ENCODE peak calls at places on chromosomes 4 and X, in eight cellular contexts. M is GM20000, Q is fibroblast of pulmonary artery, W is GM12865, B is cardiac fibroblast, E is cardiac muscle cell, L is progenitor cell of endocrine pancreas, O is dorsolateral prefrontal cortex. V is an unnamed sample.

GRCh38 chr4:158914178-158914577 is 145.4 kb downstream of the FNIP2 start:
- DNase-seq in M (no peak), Q (peak), W (no peak), B (peak), E (peak), L (no peak), O (no peak), V (peak)

GRCh38 chr4:176729489-176729888 is 63.2 kb downstream of the VEGFC start:
- DNase-seq in M (no peak), Q (peak), W (no peak), B (peak), E (no peak), L (no peak), O (no peak), V (no peak)

GRCh38 chrX:128106630-128107029 is 54.4 kb upstream of the ACTRT1 start:
- DNase-seq in M (no peak), Q (no peak), W (no peak), B (no peak), E (no peak), L (no peak), O (no peak), V (no peak)

GRCh38 chr4:138512766-138513165 is 270.6 kb upstream of the SLC7A11 start:
- DNase-seq in M (no peak), Q (no peak), W (no peak), B (no peak), E (no peak), L (no peak), O (no peak), V (no peak)

GRCh38 chr4:95129708-95130343 is 372.1 kb downstream of the BMPR1B start:
- DNase-seq in M (no peak), Q (peak), W (no peak), B (peak), E (peak), L (no peak), O (no peak), V (peak)

GRCh38 chr4:119099227-119099910 is 36.3 kb upstream of the MYOZ2 start:
- DNase-seq in M (no peak), Q (peak), W (no peak), B (peak), E (peak), L (no peak), O (no peak), V (peak)

GRCh38 chr4:78764498-78764961 is 11.6 kb upstream of the BMP2K start:
- DNase-seq in M (no peak), Q (peak), W (no peak), B (peak), E (peak), L (no peak), O (no peak), V (no peak)

GRCh38 chr4:123596805-123597204 is 200.2 kb downstream of the SPRY1 start:
- DNase-seq in M (no peak), Q (no peak), W (no peak), B (no peak), E (no peak), L (no peak), O (no peak), V (no peak)

GRCh38 chr4:145938618-145939177 is at the start of gene ZNF827:
- DNase-seq in M (peak), Q (peak), W (peak), B (peak), E (peak), L (peak), O (peak), V (peak)

GRCh38 chrX:131975851-131976250 is 47.3 kb upstream of the STK26 start:
- DNase-seq in M (no peak), Q (peak), W (no peak), B (no peak), E (peak), L (no peak), O (no peak), V (no peak)

GRCh38 chrX:46571423-46572294 is 1.9 kb upstream of the CHST7 start:
- DNase-seq in M (no peak), Q (no peak), W (peak), B (no peak), E (no peak), L (no peak), O (no peak), V (no peak)

GRCh38 chrX:115372026-115372610 is 82.6 kb downstream of the LUZP4 start:
- DNase-seq in M (no peak), Q (peak), W (no peak), B (peak), E (peak), L (no peak), O (no peak), V (peak)

GRCh38 chr4:58936436-58936835 is 1826.3 kb upstream of the IGFBP7 start:
- DNase-seq in M (no peak), Q (no peak), W (no peak), B (no peak), E (no peak), L (no peak), O (no peak), V (no peak)

GRCh38 chrX:153438522-153438921 is 7.3 kb downstream of the TREX2 start:
- DNase-seq in M (no peak), Q (peak), W (peak), B (peak), E (peak), L (no peak), O (no peak), V (no peak)

GRCh38 chr4:84547211-84547610 is 35.7 kb upstream of the CDS1 start:
- DNase-seq in M (no peak), Q (peak), W (no peak), B (no peak), E (peak), L (no peak), O (no peak), V (no peak)

GRCh38 chrX:55715847-55716246 is 1.7 kb upstream of the RRAGB start:
- DNase-seq in M (no peak), Q (no peak), W (peak), B (no peak), E (no peak), L (no peak), O (no peak), V (no peak)

GRCh38 chr4:153593166-153593565 is 90.9 kb upstream of the TLR2 start:
- DNase-seq in M (no peak), Q (no peak), W (no peak), B (no peak), E (no peak), L (no peak), O (no peak), V (no peak)

GRCh38 chr4:38145741-38146140 is 185.5 kb downstream of the PTTG2 start:
- DNase-seq in M (no peak), Q (peak), W (no peak), B (peak), E (peak), L (no peak), O (no peak), V (peak)

GRCh38 chr4:8579526-8580320 is 469 bp upstream of the GPR78 start:
- DNase-seq in M (no peak), Q (no peak), W (no peak), B (no peak), E (no peak), L (no peak), O (no peak), V (no peak)

GRCh38 chr4:10107111-10108091 is 9.2 kb downstream of the WDR1 start:
- DNase-seq in M (no peak), Q (no peak), W (no peak), B (peak), E (peak), L (no peak), O (no peak), V (peak)

GRCh38 chr4:80931645-80932215 is 98.8 kb upstream of the BMP3 start:
- DNase-seq in M (no peak), Q (no peak), W (no peak), B (peak), E (peak), L (no peak), O (no peak), V (no peak)

GRCh38 chrX:24259544-24260240 is 54.2 kb downstream of the SUPT20HL2 start:
- DNase-seq in M (peak), Q (peak), W (peak), B (peak), E (peak), L (no peak), O (no peak), V (peak)
- TF ChIP-seq CTCF in M (peak), Q (peak), W (peak), B (peak), E (peak), L (peak), O (peak), V (peak)

GRCh38 chr4:109134268-109134667 is 168.2 kb downstream of the COL25A1 start:
- DNase-seq in M (no peak), Q (no peak), W (no peak), B (no peak), E (no peak), L (no peak), O (no peak), V (no peak)
- TF ChIP-seq CTCF in M (no peak), Q (no peak), W (no peak), B (no peak), E (no peak), L (no peak), O (no peak), V (no peak)

DNA sequence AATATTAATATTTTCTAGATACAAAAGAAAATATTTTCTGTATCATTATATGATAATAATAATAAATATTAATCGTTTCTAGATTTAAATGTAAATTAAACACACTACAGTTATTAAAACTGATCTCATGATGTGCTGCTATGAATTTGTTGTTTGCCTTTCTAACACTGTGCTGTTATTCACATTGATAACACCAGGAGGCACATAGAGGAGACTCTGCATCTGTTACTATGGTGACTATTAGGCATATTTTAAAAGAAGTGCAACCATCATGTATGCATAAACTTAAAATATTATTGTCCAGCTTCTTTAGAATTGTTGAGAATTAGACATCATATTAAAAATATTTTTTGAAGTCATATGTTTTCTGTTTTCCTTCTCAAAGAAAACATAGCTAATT is 11.8 kb upstream of the PDGFC start:
- DNase-seq in M (no peak), Q (peak), W (no peak), B (peak), E (peak), L (no peak), O (no peak), V (peak)
- TF ChIP-seq CTCF in M (no peak), Q (peak), W (no peak), B (peak), E (peak), L (peak), O (no peak), V (peak)

GRCh38 chr4:6684656-6685055 is 9.0 kb upstream of the S100P start:
- DNase-seq in M (no peak), Q (no peak), W (no peak), B (no peak), E (no peak), L (no peak), O (no peak), V (no peak)

GRCh38 chr4:6689506-6689960 is 4.1 kb upstream of the S100P start:
- DNase-seq in M (no peak), Q (no peak), W (no peak), B (no peak), E (no peak), L (no peak), O (no peak), V (no peak)

GRCh38 chr4:6688879-6689505 is 4.7 kb upstream of the S100P start:
- DNase-seq in M (peak), Q (peak), W (peak), B (peak), E (peak), L (peak), O (no peak), V (peak)

GRCh38 chr4:6686104-6686787 is 7.4 kb upstream of the S100P start:
- DNase-seq in M (no peak), Q (no peak), W (no peak), B (no peak), E (no peak), L (no peak), O (no peak), V (no peak)

DNA sequence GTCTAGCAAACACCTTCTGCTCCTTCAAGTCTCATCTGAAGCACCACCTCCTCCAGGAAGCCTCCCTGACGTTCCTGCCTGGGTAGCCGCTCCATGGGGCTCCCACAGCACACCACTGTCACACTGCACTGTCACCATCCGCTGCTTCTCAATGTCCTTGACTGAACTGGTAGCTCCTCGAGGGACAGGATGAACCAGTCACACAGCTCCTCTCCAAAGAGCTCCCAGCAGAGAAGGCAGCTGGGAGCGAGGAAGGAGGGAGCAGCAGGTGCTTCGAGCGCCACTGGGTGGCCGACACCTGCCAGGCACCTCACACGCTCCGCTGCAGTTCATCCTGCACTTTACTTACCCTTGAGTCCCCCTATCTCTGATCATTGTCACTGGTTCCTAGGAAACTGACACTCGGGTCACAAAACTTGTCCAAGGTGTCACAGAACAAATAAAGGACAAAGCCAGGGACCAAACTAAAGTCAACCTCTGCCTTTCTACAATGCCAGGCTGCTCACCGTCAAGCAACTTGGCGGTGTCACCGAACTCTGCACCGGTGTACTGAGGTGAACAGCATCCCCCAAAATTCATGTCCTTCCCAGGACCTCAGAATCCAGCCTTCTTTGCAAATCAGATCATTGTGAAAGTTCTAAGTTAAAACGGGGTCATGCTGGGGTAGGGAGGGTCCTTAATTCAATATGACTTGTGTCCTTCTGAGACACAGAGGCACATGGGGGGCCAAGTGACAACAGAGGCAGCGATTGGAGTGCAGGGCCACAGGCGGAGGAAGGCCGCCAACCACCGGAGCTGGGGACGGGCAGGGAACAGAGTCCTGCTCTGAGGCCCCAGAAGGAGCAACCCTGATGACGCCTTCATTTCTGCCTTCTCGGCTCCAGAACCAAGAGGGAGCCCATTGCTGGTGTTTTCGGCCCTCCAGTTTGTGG is 5.5 kb upstream of the S100P start:
- DNase-seq in M (no peak), Q (no peak), W (no peak), B (no peak), E (no peak), L (no peak), O (no peak), V (no peak)
- TF ChIP-seq CTCF in M (no peak), Q (no peak), W (peak), B (no peak), E (no peak), L (peak), O (no peak), V (no peak)

DNA sequence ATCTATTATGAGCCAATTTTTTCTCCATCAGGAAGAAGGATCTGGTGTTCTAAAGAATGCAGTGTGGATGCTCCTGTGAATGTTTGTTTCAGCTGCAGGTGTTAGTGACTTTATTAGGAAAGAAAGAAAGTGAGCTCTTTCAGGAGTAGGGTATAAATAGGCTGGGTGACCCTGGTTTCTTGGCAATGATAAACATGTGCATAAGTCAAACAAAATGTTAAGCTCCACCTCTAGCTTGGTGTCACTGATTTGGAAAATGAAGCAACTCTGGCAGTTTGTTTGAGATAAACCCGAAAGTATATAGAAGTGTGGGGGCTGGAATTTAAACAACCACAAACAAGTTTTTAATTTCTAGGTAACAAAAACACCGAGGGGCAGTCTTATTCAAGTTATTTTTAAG is 152.3 kb downstream of the COL4A6 start:
- DNase-seq in M (no peak), Q (no peak), W (no peak), B (no peak), E (no peak), L (no peak), O (no peak), V (no peak)
- TF ChIP-seq CTCF in M (no peak), Q (no peak), W (no peak), B (no peak), E (no peak), L (no peak), O (no peak), V (no peak)

DNA sequence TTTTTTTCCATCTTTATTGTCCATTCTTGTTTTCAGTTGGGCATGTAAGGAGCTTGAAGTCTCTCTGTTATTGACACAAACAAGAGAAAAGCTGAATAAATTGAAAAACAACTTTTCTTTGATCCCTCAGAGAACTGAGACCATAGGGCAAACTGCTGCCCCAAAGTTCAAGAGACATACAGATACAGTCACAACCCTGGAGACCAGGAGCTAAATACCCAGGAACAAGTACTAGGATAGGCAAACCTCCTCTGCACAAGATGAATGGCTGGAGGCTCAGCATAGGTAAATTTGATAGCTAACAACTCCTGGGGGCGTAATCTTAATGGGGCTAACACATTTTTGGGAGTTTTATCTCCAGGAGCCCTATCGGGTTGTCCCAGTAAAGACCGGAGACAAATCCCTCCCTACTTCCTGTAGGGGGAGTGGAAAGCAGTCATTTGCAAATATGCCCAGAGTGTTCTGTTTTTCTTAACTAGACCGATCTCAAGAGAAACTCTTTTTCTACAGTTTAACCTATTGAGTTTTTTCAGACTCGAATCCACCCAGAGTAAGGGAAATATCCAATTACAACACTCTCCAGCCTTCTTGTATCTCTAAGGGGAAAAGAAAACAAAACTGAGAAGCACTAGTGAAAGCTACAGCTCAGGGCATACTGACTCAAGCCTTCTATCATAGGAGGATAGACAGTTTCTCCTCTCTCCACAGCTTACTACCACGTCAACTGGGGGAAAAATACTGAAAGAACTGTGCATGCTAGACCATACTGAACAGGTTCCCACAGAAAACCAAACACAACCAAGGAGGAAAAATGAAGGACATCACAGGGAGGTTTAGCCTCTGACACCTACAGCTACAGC is 23.1 kb downstream of the MAGEA8 start:
- DNase-seq in M (no peak), Q (peak), W (peak), B (peak), E (peak), L (no peak), O (no peak), V (no peak)
- TF ChIP-seq CTCF in M (no peak), Q (peak), W (no peak), B (peak), E (peak), L (peak), O (no peak), V (peak)

GRCh38 chr4:83262682-83263081 is 21.9 kb downstream of the COQ2 start:
- DNase-seq in M (no peak), Q (no peak), W (no peak), B (no peak), E (no peak), L (no peak), O (no peak), V (no peak)

GRCh38 chr4:83259586-83259985 is 25.0 kb downstream of the COQ2 start:
- DNase-seq in M (no peak), Q (no peak), W (peak), B (no peak), E (no peak), L (no peak), O (no peak), V (no peak)

GRCh38 chr4:83258463-83258862 is 26.1 kb downstream of the COQ2 start:
- DNase-seq in M (no peak), Q (no peak), W (no peak), B (no peak), E (no peak), L (no peak), O (no peak), V (no peak)

GRCh38 chr4:83257811-83258210 is 26.8 kb downstream of the COQ2 start:
- DNase-seq in M (no peak), Q (no peak), W (no peak), B (no peak), E (no peak), L (no peak), O (no peak), V (no peak)

DNA sequence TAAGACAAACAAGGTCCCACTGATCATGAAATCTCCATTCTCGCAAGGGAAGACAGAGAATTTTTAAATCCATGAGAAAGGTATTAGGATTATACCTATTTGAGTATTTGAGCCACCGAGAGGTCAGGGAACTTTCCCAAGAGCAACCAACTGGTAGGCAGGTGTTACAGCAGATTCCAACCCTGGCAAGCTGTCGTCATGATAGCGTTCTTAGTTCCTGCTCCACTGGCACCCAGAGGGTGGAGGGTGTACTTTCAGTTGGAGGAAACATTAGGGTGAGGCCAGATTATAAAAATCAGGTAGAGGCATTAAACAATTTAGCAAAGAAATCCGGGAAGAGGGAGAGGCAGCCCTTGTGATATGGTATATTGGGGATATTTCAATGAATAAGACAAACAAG is 23.3 kb downstream of the COQ2 start:
- DNase-seq in M (no peak), Q (no peak), W (no peak), B (no peak), E (no peak), L (no peak), O (no peak), V (no peak)
- TF ChIP-seq CTCF in M (no peak), Q (no peak), W (no peak), B (no peak), E (no peak), L (no peak), O (no peak), V (no peak)

V was measured in HFFc6.